ENCODE peak calls at places on chromosomes 3 and 15, in five cellular contexts. G is ureter, B is foreskin keratinocyte, Y is EL, Z is HTR-8/SVneo. P is an unnamed sample.

GRCh38 chr3:129602309-129602708 is 4.2 kb downstream of the PLXND1 start:
- DNase-seq in Y (no peak), B (no peak), Z (no peak), G (no peak), P (no peak)

GRCh38 chr3:76206351-76206750 is 421.0 kb upstream of the ZNF717 start:
- DNase-seq in Z (no peak), B (no peak), G (no peak), Y (no peak), P (no peak)

GRCh38 chr3:9915252-9916141 is 1.4 kb upstream of the IL17RC start:
- DNase-seq in B (no peak), Y (peak; percentile 80), Z (peak; percentile 51), G (peak; percentile 76), P (peak; percentile 62)

GRCh38 chr15:70268698-70269251 is 171.1 kb upstream of the TLE3 start:
- DNase-seq in B (no peak), Z (no peak), Y (no peak), G (no peak), P (no peak)

GRCh38 chr3:52053307-52054304 is 2.8 kb downstream of the DUSP7 start:
- DNase-seq in Y (peak; percentile 34), B (peak; percentile 93), G (peak; percentile 88), Z (no peak), P (peak; percentile 51)

GRCh38 chr15:71538181-71538580 is 272.2 kb upstream of the NR2E3 start:
- DNase-seq in Y (no peak), Z (no peak), B (peak; percentile 51), G (no peak), P (no peak)

GRCh38 chr3:61565569-61565968 is 4.2 kb downstream of the PTPRG start:
- DNase-seq in Y (peak; percentile 30), G (no peak), B (no peak), Z (no peak), P (no peak)

GRCh38 chr3:114223146-114223545 is 14.2 kb downstream of the ZNF80 start:
- DNase-seq in G (no peak), B (no peak), Y (peak; percentile 4), Z (no peak), P (peak; percentile 47)

GRCh38 chr15:62886431-62887071 is 156.0 kb upstream of the TPM1 start:
- DNase-seq in Y (peak; percentile 21), G (no peak), B (no peak), Z (no peak), P (peak; percentile 67)

GRCh38 chr3:172848910-172849309 is 98.4 kb downstream of the ECT2 start:
- DNase-seq in B (peak; percentile 36), G (no peak), Y (peak; percentile 73), Z (no peak), P (peak; percentile 60)

GRCh38 chr15:99305761-99306505 is 54.7 kb downstream of the LRRC28 start:
- DNase-seq in G (peak; percentile 69), B (no peak), Z (peak; percentile 53), Y (peak; percentile 44), P (peak; percentile 27)

GRCh38 chr15:64009798-64010241 is 36.5 kb downstream of the DAPK2 start:
- DNase-seq in B (peak; percentile 53), Y (peak; percentile 45), G (no peak), Z (no peak), P (peak; percentile 71)

GRCh38 chr15:83230242-83230641 is 22.6 kb upstream of the HDGFL3 start:
- DNase-seq in G (no peak), Y (no peak), B (no peak), Z (no peak), P (no peak)

GRCh38 chr15:83206971-83207621 is 527 bp downstream of the HDGFL3 start:
- DNase-seq in B (no peak), G (peak; percentile 45), Z (peak; percentile 11), Y (peak; percentile 45), P (peak; percentile 69)